ENCODE peak calls at places on chromosomes 13 and 19, in nine cellular contexts. S is suprapubic skin, L is cardiac muscle cell, V is tibial nerve, B is right atrium auricular region, H is thoracic aorta, O is body of pancreas, A is tibial artery, F is small intestine. U is an unnamed sample.

GRCh38 chr19:46976845-46977320 is 42.8 kb upstream of the NPAS1 start:
- DNase-seq in V (no peak), B (peak; percentile 80), O (no peak), A (peak; percentile 89), H (no peak), L (peak; percentile 68), F (no peak), S (peak; percentile 82), U (no peak)

GRCh38 chr13:77507931-77508776 is 27.4 kb upstream of the SCEL start:
- DNase-seq in H (no peak), L (no peak), S (no peak), F (no peak), V (no peak), A (no peak), B (no peak), O (no peak), U (no peak)

GRCh38 chr13:89695343-89696257 is 1651.9 kb upstream of the MIR17HG start:
- DNase-seq in H (no peak), A (no peak), B (no peak), O (peak; percentile 45), F (peak; percentile 19), S (no peak), V (no peak), L (peak; percentile 68), U (no peak)

GRCh38 chr13:23463631-23464030 is 30.1 kb upstream of the SACS start:
- DNase-seq in V (no peak), F (no peak), L (no peak), O (no peak), B (no peak), S (no peak), A (no peak), H (no peak), U (no peak)

GRCh38 chr19:41876847-41877489 is at the start of gene CD79A:
- DNase-seq in L (no peak), O (no peak), H (no peak), V (no peak), B (no peak), F (no peak), A (no peak), S (no peak), U (no peak)

GRCh38 chr13:26629260-26629659 is 71.8 kb downstream of the WASF3 start:
- DNase-seq in F (peak; percentile 2), O (no peak), A (no peak), L (no peak), V (no peak), H (no peak), B (no peak), S (no peak), U (no peak)

GRCh38 chr19:1130801-1131717 is 27.3 kb downstream of the GPX4 start:
- DNase-seq in F (peak; percentile 51), H (no peak), S (no peak), A (no peak), L (no peak), O (no peak), V (no peak), B (no peak), U (peak; percentile 44)

GRCh38 chr13:110415669-110416068 is 108.6 kb downstream of the COL4A2 start:
- DNase-seq in L (no peak), H (no peak), O (no peak), V (no peak), F (peak; percentile 28), A (no peak), B (no peak), S (no peak), U (no peak)

GRCh38 chr13:94061316-94061715 is 418.2 kb downstream of the DCT start:
- DNase-seq in F (no peak), H (no peak), V (no peak), A (no peak), S (no peak), O (no peak), L (no peak), B (no peak), U (no peak)

DNA sequence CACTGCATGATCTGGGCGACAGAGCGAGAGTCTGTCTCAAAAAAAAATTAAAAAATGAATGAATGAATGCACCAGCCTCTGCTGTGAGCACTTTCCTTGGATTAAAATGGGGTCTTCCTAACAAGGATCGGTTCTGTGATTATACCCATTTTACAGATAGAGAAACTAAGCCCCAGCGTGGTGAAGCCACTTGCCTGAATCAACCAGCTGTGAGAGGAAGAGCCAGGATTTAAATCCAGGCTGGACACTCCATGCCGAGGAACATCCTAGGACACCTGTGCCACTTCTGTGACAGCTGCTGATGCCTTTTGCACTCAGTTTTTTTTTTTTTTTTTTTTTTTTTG is 14.1 kb downstream of the TLE5 start:
- DNase-seq in F (no peak), S (no peak), L (no peak), O (no peak), A (no peak), B (no peak), H (no peak), V (no peak), U (no peak)
- H3K27ac ChIP-seq in F (no peak overlapping the region), S (peak overlapping the region; percentile 91), L (no peak overlapping the region), O (no peak overlapping the region), A (no peak overlapping the region), B (peak overlapping the region; percentile 93), H (no peak overlapping the region), V (peak overlapping the region; percentile 82), U (peak overlapping the region; percentile 66)

DNA sequence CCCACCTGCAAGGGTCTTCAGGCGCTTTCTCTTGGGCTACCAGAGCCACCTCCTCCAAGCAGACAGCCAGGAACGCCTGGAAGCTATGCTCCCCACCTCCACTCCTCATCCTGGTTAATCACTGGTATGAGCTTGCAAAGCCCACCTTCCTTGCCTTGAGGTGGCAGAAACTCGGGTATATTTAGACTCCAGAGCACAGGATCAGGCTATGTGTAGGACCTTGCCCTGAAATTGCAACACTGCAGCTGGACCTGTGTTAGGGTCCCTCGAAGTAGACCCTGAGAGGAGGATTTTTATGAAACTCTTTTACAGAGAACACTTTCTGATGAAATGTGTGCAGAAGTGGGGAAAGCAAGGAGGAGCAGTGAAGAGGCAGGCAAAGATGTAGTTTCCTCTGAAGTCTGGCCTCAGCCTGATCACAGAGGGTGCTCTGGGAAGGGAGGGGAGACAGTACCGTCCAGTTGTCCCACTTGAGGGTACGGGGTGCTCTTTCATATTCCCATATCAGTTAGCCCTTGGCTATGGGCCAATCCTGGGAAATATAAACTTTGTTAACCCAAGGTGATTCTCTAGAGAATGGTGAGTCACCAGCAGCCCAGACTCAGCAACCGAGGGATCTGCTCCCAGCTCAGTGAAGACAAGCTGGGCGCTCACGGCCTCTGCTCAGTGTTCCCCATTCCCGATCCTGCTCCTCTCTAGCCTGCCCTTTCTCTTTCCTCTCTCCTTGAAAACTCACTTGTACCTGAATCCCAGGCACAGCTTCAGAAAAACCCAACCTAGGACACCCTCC is 157.9 kb downstream of the UQCRFS1 start:
- DNase-seq in V (no peak), B (no peak), H (no peak), A (peak; percentile 23), L (no peak), F (no peak), S (peak; percentile 9), O (no peak), U (no peak)
- H3K9me3 ChIP-seq in V (no peaks in the 10 kb centered on the region), B (no peaks in the 10 kb centered on the region), H (no peaks in the 10 kb centered on the region), A (no peaks in the 10 kb centered on the region), L (no peaks in the 10 kb centered on the region), F (no peaks in the 10 kb centered on the region), S (no peaks in the 10 kb centered on the region), O (no peaks in the 10 kb centered on the region), U (no peaks in the 10 kb centered on the region)

GRCh38 chr19:9608912-9609311 is 12.1 kb downstream of the ZNF561 start:
- DNase-seq in F (no peak), V (no peak), B (no peak), H (no peak), S (no peak), L (no peak), O (no peak), A (no peak), U (no peak)
- H3K36me3 ChIP-seq in F (peaks cover 28% of the 10 kb centered on the region), V (peaks cover 84% of the 10 kb centered on the region), B (peaks cover 53% of the 10 kb centered on the region), H (peaks cover 63% of the 10 kb centered on the region), S (peaks cover 47% of the 10 kb centered on the region), L (peaks cover 54% of the 10 kb centered on the region), O (peaks cover 41% of the 10 kb centered on the region), A (peaks cover 77% of the 10 kb centered on the region), U (peaks cover 32% of the 10 kb centered on the region)

DNA sequence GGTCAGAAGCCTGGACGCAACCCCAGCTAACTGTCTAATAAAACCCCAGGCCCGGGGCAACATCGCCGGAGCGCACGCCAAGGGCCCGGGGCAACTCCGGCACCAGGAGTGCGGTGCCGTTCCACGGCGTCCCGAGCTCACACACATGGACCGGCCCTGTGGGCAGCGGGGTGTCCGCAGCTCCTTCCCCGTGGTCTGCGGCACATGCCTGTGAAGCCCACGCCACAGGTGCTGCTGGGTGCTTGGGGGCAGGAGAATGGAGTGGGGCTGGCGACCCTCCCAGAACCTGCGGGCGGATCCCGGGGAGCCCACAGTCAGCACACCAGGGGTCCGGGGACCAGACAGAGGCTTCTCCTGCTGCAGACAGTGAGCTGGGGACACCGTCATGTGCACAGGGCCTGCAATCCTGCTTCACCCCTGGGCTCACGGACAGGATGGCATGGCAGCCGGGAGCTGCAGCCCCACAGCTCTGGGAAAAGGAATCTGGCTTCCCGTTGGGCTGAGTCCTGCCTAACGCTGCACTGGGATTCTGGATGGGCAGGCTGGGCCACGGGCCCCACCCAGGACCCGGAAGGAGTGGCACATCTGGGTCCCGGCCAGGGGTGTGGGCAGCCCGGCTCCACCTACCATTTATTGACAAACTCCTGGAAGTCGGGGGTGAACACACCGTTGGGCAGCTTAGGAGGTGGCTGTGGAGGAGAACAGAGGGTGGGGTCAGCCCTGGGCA is 28.2 kb upstream of the ZBTB7A start:
- DNase-seq in B (no peak), A (no peak), S (no peak), F (peak; percentile 72), O (no peak), H (no peak), L (no peak), V (no peak), U (no peak)
- H3K27ac ChIP-seq in B (no peak overlapping the region), A (no peak overlapping the region), S (no peak overlapping the region), F (peak overlapping the region; percentile 1), O (no peak overlapping the region), H (no peak overlapping the region), L (no peak overlapping the region), V (no peak overlapping the region), U (no peak overlapping the region)

GRCh38 chr19:28828276-28828870 is 384.6 kb downstream of the UQCRFS1 start:
- DNase-seq in S (no peak), H (no peak), B (no peak), O (no peak), L (no peak), F (no peak), A (no peak), V (no peak), U (no peak)

GRCh38 chr19:28827382-28827781 is 385.6 kb downstream of the UQCRFS1 start:
- DNase-seq in L (no peak), H (no peak), O (no peak), B (no peak), A (no peak), V (no peak), S (no peak), F (no peak), U (no peak)

GRCh38 chr19:28820289-28820688 is 392.7 kb downstream of the UQCRFS1 start:
- DNase-seq in B (no peak), F (no peak), S (no peak), H (no peak), O (no peak), L (no peak), V (no peak), A (no peak), U (no peak)

DNA sequence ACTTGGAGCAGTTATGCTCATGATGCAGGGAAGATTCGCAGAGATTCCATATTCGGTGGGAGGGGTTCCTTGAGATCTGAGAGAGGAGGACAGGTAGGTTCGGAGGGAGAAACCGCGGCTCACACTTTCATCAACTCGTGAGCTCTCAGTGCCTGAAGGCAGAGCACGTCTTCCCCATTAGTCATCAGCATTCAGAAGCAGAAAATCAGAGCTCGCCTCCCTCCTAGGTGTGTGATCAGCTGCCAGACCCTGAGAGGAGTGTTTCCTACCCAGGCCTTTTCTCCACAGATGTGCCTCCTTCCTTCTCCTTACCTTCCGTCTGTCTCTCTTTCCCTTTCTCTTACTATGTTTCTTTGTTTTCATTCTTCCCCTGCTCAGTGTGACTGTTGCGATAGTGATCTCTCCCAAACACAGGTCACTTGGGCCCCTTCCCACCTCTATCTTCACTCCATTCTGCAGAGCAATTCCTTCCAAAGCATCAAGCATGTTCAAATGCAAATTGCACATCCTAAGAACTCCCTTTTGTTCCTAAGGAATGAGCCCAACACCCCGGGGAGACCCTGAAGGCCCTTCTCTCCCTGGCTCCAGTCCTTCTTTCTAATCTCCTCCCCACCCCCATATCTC is 389.5 kb downstream of the UQCRFS1 start:
- DNase-seq in A (no peak), S (no peak), V (no peak), B (no peak), L (no peak), F (no peak), H (no peak), O (no peak), U (no peak)
- H3K9me3 ChIP-seq in A (no peaks in the 10 kb centered on the region), S (no peaks in the 10 kb centered on the region), V (no peaks in the 10 kb centered on the region), B (no peaks in the 10 kb centered on the region), L (no peaks in the 10 kb centered on the region), F (no peaks in the 10 kb centered on the region), H (no peaks in the 10 kb centered on the region), O (no peaks in the 10 kb centered on the region), U (no peaks in the 10 kb centered on the region)

U was measured in naive thymus-derived CD4-positive, alpha-beta T cell.